ENCODE peak calls at places on chromosomes 4 and X, in seven cellular contexts. M is dorsolateral prefrontal cortex, N is thyroid gland, L is left lung, Y is endodermal cell, P is brain microvascular endothelial cell, J is GM06990. E is an unnamed sample.
A peak's percentile ranks its signal among the peaks of the same experiment; 100 is the strongest.

GRCh38 chr4:98496446-98496845 is 162.0 kb downstream of the TSPAN5 start:
- DNase-seq in M (no peak), N (peak; percentile 32), L (no peak), Y (no peak), P (no peak), J (no peak), E (no peak)

GRCh38 chr4:17958185-17958584 is 63.4 kb downstream of the LCORL start:
- DNase-seq in M (no peak), N (no peak), L (no peak), Y (no peak), P (no peak), J (no peak), E (peak; percentile 29)

GRCh38 chrX:37993857-37994619 is 12.3 kb upstream of the SYTL5 start:
- DNase-seq in M (no peak), N (peak; percentile 78), L (no peak), Y (peak; percentile 75), P (no peak), J (peak; percentile 20), E (no peak)

GRCh38 chrX:119989905-119990408 is 46.4 kb upstream of the NKAP start:
- DNase-seq in M (no peak), N (no peak), L (no peak), Y (peak; percentile 54), P (no peak), J (no peak), E (no peak)

GRCh38 chrX:10574663-10575062 is 45.7 kb downstream of the MID1 start:
- DNase-seq in M (no peak), N (no peak), L (no peak), Y (no peak), P (no peak), J (no peak), E (peak; percentile 21)

GRCh38 chr4:10054571-10055041 is 33.3 kb upstream of the SLC2A9 start:
- DNase-seq in M (no peak), N (no peak), L (no peak), Y (no peak), P (no peak), J (no peak), E (no peak)

GRCh38 chr4:140047017-140047640 is 106.9 kb downstream of the MAML3 start:
- DNase-seq in M (peak; percentile 77), N (no peak), L (no peak), Y (peak; percentile 72), P (no peak), J (no peak), E (no peak)

GRCh38 chrX:19237919-19238318 is 105.8 kb upstream of the PDHA1 start:
- DNase-seq in M (no peak), N (no peak), L (no peak), Y (no peak), P (no peak), J (no peak), E (no peak)

GRCh38 chrX:69268637-69269036 is 103.4 kb upstream of the PJA1 start:
- DNase-seq in M (no peak), N (no peak), L (no peak), Y (no peak), P (no peak), J (no peak), E (no peak)

GRCh38 chr4:86720508-86721068 is 126.5 kb downstream of the PTPN13 start:
- DNase-seq in M (no peak), N (no peak), L (no peak), Y (no peak), P (peak; percentile 11), J (peak; percentile 4), E (no peak)

GRCh38 chr4:43331226-43332078 is 438.9 kb downstream of the GRXCR1 start:
- DNase-seq in M (no peak), N (no peak), L (no peak), Y (no peak), P (peak; percentile 7), J (no peak), E (no peak)

GRCh38 chr4:96260071-96260682 is 420.3 kb downstream of the PDHA2 start:
- DNase-seq in M (no peak), N (no peak), L (no peak), Y (peak; percentile 69), P (peak; percentile 8), J (no peak), E (no peak)

GRCh38 chrX:15343075-15343476 is 7.8 kb upstream of the PIGA start:
- DNase-seq in M (no peak), N (no peak), L (no peak), Y (no peak), P (no peak), J (no peak), E (peak; percentile 48)

GRCh38 chr4:13089659-13089998 is 394.5 kb downstream of the RAB28 start:
- DNase-seq in M (no peak), N (peak; percentile 52), L (no peak), Y (no peak), P (no peak), J (no peak), E (no peak)

GRCh38 chrX:96721398-96721797 is 36.8 kb downstream of the DIAPH2 start:
- DNase-seq in M (no peak), N (no peak), L (no peak), Y (no peak), P (no peak), J (peak; percentile 25), E (no peak)

GRCh38 chrX:74506310-74507115 is 85.2 kb downstream of the SLC16A2 start:
- DNase-seq in M (no peak), N (no peak), L (no peak), Y (no peak), P (no peak), J (peak; percentile 18), E (no peak)

GRCh38 chr4:19739101-19739651 is 512.5 kb upstream of the SLIT2 start:
- DNase-seq in M (no peak), N (peak; percentile 46), L (no peak), Y (no peak), P (peak; percentile 95), J (no peak), E (peak; percentile 83)

GRCh38 chr4:23039813-23040212 is 347.1 kb downstream of the GBA3 start:
- DNase-seq in M (no peak), N (no peak), L (no peak), Y (no peak), P (no peak), J (no peak), E (no peak)

GRCh38 chrX:26918633-26919032 is 544.5 kb downstream of the PPP4R3C start:
- DNase-seq in M (no peak), N (no peak), L (no peak), Y (peak; percentile 75), P (peak; percentile 63), J (no peak), E (no peak)

GRCh38 chr4:145066063-145066501 is 31.9 kb downstream of the ANAPC10 start:
- DNase-seq in M (no peak), N (no peak), L (no peak), Y (no peak), P (no peak), J (no peak), E (no peak)

GRCh38 chr4:169179609-169180526 is 90.9 kb downstream of the SH3RF1 start:
- DNase-seq in M (no peak), N (peak; percentile 57), L (no peak), Y (no peak), P (no peak), J (no peak), E (no peak)

GRCh38 chrX:16826207-16826606 is 39.9 kb downstream of the TXLNG start:
- DNase-seq in M (no peak), N (no peak), L (no peak), Y (no peak), P (no peak), J (peak; percentile 13), E (peak; percentile 44)

GRCh38 chrX:16822723-16823122 is 36.5 kb downstream of the TXLNG start:
- DNase-seq in M (no peak), N (no peak), L (no peak), Y (no peak), P (peak; percentile 63), J (no peak), E (peak; percentile 68)

GRCh38 chrX:16827225-16827624 is 41.0 kb downstream of the TXLNG start:
- DNase-seq in M (no peak), N (no peak), L (no peak), Y (no peak), P (no peak), J (no peak), E (peak; percentile 8)

GRCh38 chrX:16828126-16828908 is 41.8 kb downstream of the RBBP7 start:
- DNase-seq in M (no peak), N (peak; percentile 18), L (no peak), Y (no peak), P (peak; percentile 93), J (no peak), E (peak; percentile 3)

GRCh38 chrX:16825306-16826035 is 39.2 kb downstream of the TXLNG start:
- DNase-seq in M (no peak), N (no peak), L (no peak), Y (no peak), P (no peak), J (no peak), E (peak; percentile 18)
- TF ChIP-seq CTCF in M (no peak), N (no peak), L (no peak), Y (no peak), P (no peak), J (no peak), E (no peak)

GRCh38 chr4:87851332-87851731 is 18.6 kb downstream of the MEPE start:
- DNase-seq in M (no peak), N (no peak), L (no peak), Y (no peak), P (no peak), J (no peak), E (no peak)

GRCh38 chr4:87851955-87852354 is 19.2 kb downstream of the MEPE start:
- DNase-seq in M (no peak), N (no peak), L (no peak), Y (no peak), P (no peak), J (no peak), E (no peak)

GRCh38 chr4:87855540-87855939 is 22.8 kb downstream of the MEPE start:
- DNase-seq in M (no peak), N (no peak), L (no peak), Y (no peak), P (no peak), J (no peak), E (no peak)

GRCh38 chr4:87853891-87854290 is 21.1 kb downstream of the MEPE start:
- DNase-seq in M (no peak), N (no peak), L (no peak), Y (no peak), P (no peak), J (no peak), E (no peak)

DNA sequence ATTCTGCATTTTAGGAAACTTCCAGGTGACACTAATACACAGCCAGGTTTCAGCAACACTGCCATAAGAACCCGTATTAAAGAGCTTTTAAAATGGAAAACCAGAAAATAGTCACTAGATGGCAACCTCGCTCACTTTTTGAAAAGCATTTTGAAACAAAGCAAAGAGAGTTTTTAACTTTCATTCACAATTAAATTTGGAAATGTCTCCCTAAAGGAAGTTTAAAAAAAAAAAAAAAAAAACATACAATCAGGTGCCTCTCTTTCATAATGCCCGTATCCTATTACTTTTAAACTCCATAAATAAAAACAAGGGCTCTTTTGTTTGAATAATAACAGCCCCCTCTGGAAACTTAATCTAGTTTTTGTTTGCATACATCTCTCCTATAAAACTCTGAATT is 20.3 kb downstream of the MEPE start:
- DNase-seq in M (no peak), N (no peak), L (no peak), Y (no peak), P (peak; percentile 37), J (no peak), E (peak; percentile 48)
- TF ChIP-seq CTCF in M (peak; percentile 77), N (no peak), L (peak; percentile 45), Y (peak; percentile 77), P (peak; percentile 30), J (peak; percentile 49), E (peak; percentile 77)

GRCh38 chr4:1261107-1261928 is 12.4 kb upstream of the CTBP1 start:
- DNase-seq in M (no peak), N (no peak), L (peak; percentile 61), Y (no peak), P (no peak), J (no peak), E (no peak)
- TF ChIP-seq CTCF in M (no peak), N (no peak), L (no peak), Y (no peak), P (no peak), J (no peak), E (no peak)

GRCh38 chr4:38204317-38205060 is 244.3 kb downstream of the PTTG2 start:
- DNase-seq in M (no peak), N (no peak), L (no peak), Y (no peak), P (no peak), J (no peak), E (no peak)
- TF ChIP-seq CTCF in M (no peak), N (no peak), L (no peak), Y (no peak), P (no peak), J (no peak), E (no peak)